ENCODE peak calls at places on chromosomes 16 and 17, in six cellular contexts. One of them, this sample, is unnamed.

GRCh38 chr17:80192268-80192667 is 22.4 kb downstream of the CARD14 start:
- DNase-seq in nephron progenitor cell: no peak
- DNase-seq in HuH-7: no peak
- DNase-seq in endodermal cell: no peak
- DNase-seq in ELR: no peak
- DNase-seq in stimulated activated CD4-positive, alpha-beta T cell treated with anti-CD3 and anti-CD28 coated beads, Interleukin-4, amount 100 ng/mL, for 1 hour: no peak
- DNase-seq in this sample: no peak

GRCh38 chr16:3161235-3162018 is 26.6 kb upstream of the OR1F1 start:
- DNase-seq in ELR: no peak
- DNase-seq in endodermal cell: no peak
- DNase-seq in stimulated activated CD4-positive, alpha-beta T cell treated with anti-CD3 and anti-CD28 coated beads, Interleukin-4, amount 100 ng/mL, for 1 hour: no peak
- DNase-seq in HuH-7: no peak
- DNase-seq in nephron progenitor cell: no peak
- DNase-seq in this sample: no peak

GRCh38 chr16:30761427-30761927 is 385 bp downstream of the CFAP119 start:
- DNase-seq in HuH-7: no peak
- DNase-seq in nephron progenitor cell: peak
- DNase-seq in stimulated activated CD4-positive, alpha-beta T cell treated with anti-CD3 and anti-CD28 coated beads, Interleukin-4, amount 100 ng/mL, for 1 hour: peak
- DNase-seq in ELR: peak
- DNase-seq in endodermal cell: peak
- DNase-seq in this sample: peak

GRCh38 chr16:10325783-10326543 is 59.9 kb upstream of the ATF7IP2 start:
- DNase-seq in endodermal cell: no peak
- DNase-seq in nephron progenitor cell: no peak
- DNase-seq in ELR: no peak
- DNase-seq in HuH-7: no peak
- DNase-seq in stimulated activated CD4-positive, alpha-beta T cell treated with anti-CD3 and anti-CD28 coated beads, Interleukin-4, amount 100 ng/mL, for 1 hour: no peak
- DNase-seq in this sample: no peak

GRCh38 chr16:78130950-78131349 is 31.5 kb downstream of the WWOX start:
- DNase-seq in HuH-7: no peak
- DNase-seq in endodermal cell: no peak
- DNase-seq in stimulated activated CD4-positive, alpha-beta T cell treated with anti-CD3 and anti-CD28 coated beads, Interleukin-4, amount 100 ng/mL, for 1 hour: no peak
- DNase-seq in ELR: no peak
- DNase-seq in nephron progenitor cell: no peak
- DNase-seq in this sample: no peak

GRCh38 chr16:86529160-86529559 is 18.8 kb downstream of the FOXF1 start:
- DNase-seq in endodermal cell: no peak
- DNase-seq in ELR: peak
- DNase-seq in nephron progenitor cell: no peak
- DNase-seq in HuH-7: no peak
- DNase-seq in stimulated activated CD4-positive, alpha-beta T cell treated with anti-CD3 and anti-CD28 coated beads, Interleukin-4, amount 100 ng/mL, for 1 hour: no peak
- DNase-seq in this sample: no peak

GRCh38 chr16:24668481-24669001 is 60.9 kb upstream of the TNRC6A start:
- DNase-seq in endodermal cell: no peak
- DNase-seq in nephron progenitor cell: no peak
- DNase-seq in ELR: peak
- DNase-seq in HuH-7: no peak
- DNase-seq in stimulated activated CD4-positive, alpha-beta T cell treated with anti-CD3 and anti-CD28 coated beads, Interleukin-4, amount 100 ng/mL, for 1 hour: peak
- DNase-seq in this sample: no peak

GRCh38 chr17:81291662-81292061 is 3.4 kb downstream of the SLC38A10 start:
- DNase-seq in nephron progenitor cell: peak
- DNase-seq in stimulated activated CD4-positive, alpha-beta T cell treated with anti-CD3 and anti-CD28 coated beads, Interleukin-4, amount 100 ng/mL, for 1 hour: peak
- DNase-seq in HuH-7: peak
- DNase-seq in ELR: peak
- DNase-seq in endodermal cell: peak
- DNase-seq in this sample: peak

GRCh38 chr17:63086483-63087185 is 120.6 kb downstream of the TANC2 start:
- DNase-seq in nephron progenitor cell: no peak
- DNase-seq in endodermal cell: no peak
- DNase-seq in ELR: no peak
- DNase-seq in HuH-7: no peak
- DNase-seq in stimulated activated CD4-positive, alpha-beta T cell treated with anti-CD3 and anti-CD28 coated beads, Interleukin-4, amount 100 ng/mL, for 1 hour: no peak
- DNase-seq in this sample: no peak

GRCh38 chr16:29321585-29321984 is 84.9 kb downstream of the NPIPB11 start:
- DNase-seq in HuH-7: no peak
- DNase-seq in ELR: no peak
- DNase-seq in nephron progenitor cell: no peak
- DNase-seq in stimulated activated CD4-positive, alpha-beta T cell treated with anti-CD3 and anti-CD28 coated beads, Interleukin-4, amount 100 ng/mL, for 1 hour: no peak
- DNase-seq in endodermal cell: no peak
- DNase-seq in this sample: no peak

This sample was measured in Peyer's patch.